ENCODE peak calls at places on chromosomes 13 and 19, in five cellular contexts. J is heart right ventricle; F is activated naive CD4-positive, alpha-beta T cell treated with anti-CD3 and anti-CD28 coated beads, Interleukin-2, amount 50 U/mL, for 16 hours; U is EL; P is mesendoderm. M is an unnamed sample.

GRCh38 chr13:110799246-110800236 is 86.0 kb downstream of the ING1 start:
- DNase-seq in J (peak; percentile 62), U (peak; percentile 58), P (no peak), F (no peak), M (peak; percentile 97)

GRCh38 chr19:54160182-54160811 is 776 bp upstream of the LENG1 start:
- DNase-seq in F (no peak), J (no peak), P (peak; percentile 53), U (peak; percentile 46), M (no peak)

GRCh38 chr19:5076440-5077208 is 107.7 kb downstream of the KDM4B start:
- DNase-seq in J (no peak), U (no peak), P (no peak), F (no peak), M (no peak)

GRCh38 chr19:51750381-51751124 is 1.1 kb downstream of the FPR1 start:
- DNase-seq in U (peak; percentile 13), P (no peak), F (no peak), J (no peak), M (peak; percentile 96)

GRCh38 chr19:4555657-4556561 is 3.6 kb downstream of the SEMA6B start:
- DNase-seq in J (no peak), P (peak; percentile 48), F (no peak), U (peak; percentile 30), M (no peak)

GRCh38 chr13:30752201-30752797 is 17.0 kb downstream of the ALOX5AP start:
- DNase-seq in J (peak; percentile 27), P (no peak), U (no peak), F (no peak), M (peak; percentile 58)

GRCh38 chr13:66657165-66657895 is 572.8 kb downstream of the PCDH9 start:
- DNase-seq in F (no peak), P (peak; percentile 6), U (peak; percentile 92), J (peak; percentile 38), M (peak; percentile 99)

GRCh38 chr13:112690242-112690943 is 555 bp downstream of the ATP11A start:
- DNase-seq in F (peak; percentile 40), U (peak; percentile 45), J (peak; percentile 43), P (no peak), M (no peak)

GRCh38 chr19:8307400-8307964 is 676 bp downstream of the CD320 start:
- DNase-seq in F (peak; percentile 12), J (no peak), P (peak; percentile 40), U (no peak), M (no peak)

GRCh38 chr19:29837448-29837961 is 25.7 kb downstream of the CCNE1 start:
- DNase-seq in F (peak; percentile 69), J (no peak), P (no peak), U (no peak), M (no peak)

GRCh38 chr13:113854238-113855011 is 9.5 kb downstream of the GAS6 start:
- DNase-seq in J (peak; percentile 61), F (peak; percentile 10), U (no peak), P (no peak), M (no peak)

GRCh38 chr13:61728468-61728867 is 312.8 kb upstream of the PCDH20 start:
- DNase-seq in F (no peak), P (no peak), U (no peak), J (peak; percentile 10), M (no peak)

GRCh38 chr19:28066988-28067387 is 1146.0 kb downstream of the UQCRFS1 start:
- DNase-seq in U (no peak), F (no peak), P (no peak), J (no peak), M (no peak)

GRCh38 chr19:35041548-35042055 is at the start of gene HPN:
- DNase-seq in U (no peak), P (peak; percentile 81), J (no peak), F (no peak), M (no peak)

GRCh38 chr13:72293206-72293605 is 426.2 kb upstream of the DACH1 start:
- DNase-seq in F (no peak), P (no peak), J (no peak), U (peak; percentile 13), M (no peak)

GRCh38 chr19:51002101-51002532 is 713 bp upstream of the KLK8 start:
- DNase-seq in J (no peak), U (no peak), P (no peak), F (no peak), M (no peak)

GRCh38 chr13:51001335-51001734 is 91.7 kb downstream of the RNASEH2B start:
- DNase-seq in P (no peak), U (no peak), J (no peak), F (no peak), M (no peak)

GRCh38 chr13:96822900-96823299 is 171.4 kb downstream of the OXGR1 start:
- DNase-seq in F (no peak), P (peak; percentile 79), J (no peak), U (peak; percentile 14), M (peak; percentile 33)

GRCh38 chr13:110497003-110497402 is 64.5 kb downstream of the RAB20 start:
- DNase-seq in P (no peak), F (no peak), U (no peak), J (no peak), M (no peak)

GRCh38 chr19:48970923-48971395 is 5.8 kb downstream of the FTL start:
- DNase-seq in U (peak; percentile 75), P (peak; percentile 84), F (peak; percentile 87), J (peak; percentile 79), M (peak; percentile 69)

GRCh38 chr13:33153421-33154381 is 131.9 kb downstream of the STARD13 start:
- DNase-seq in J (peak; percentile 73), F (no peak), U (no peak), P (no peak), M (no peak)

GRCh38 chr13:32581177-32581786 is 5.0 kb upstream of the PDS5B start:
- DNase-seq in U (peak; percentile 30), F (no peak), P (no peak), J (no peak), M (peak; percentile 43)

GRCh38 chr13:24148414-24149305 is 11.9 kb upstream of the SPATA13 start:
- DNase-seq in U (peak; percentile 97), J (no peak), F (no peak), P (peak; percentile 99), M (peak; percentile 96)

GRCh38 chr13:47859129-47859528 is 141.9 kb downstream of the SUCLA2 start:
- DNase-seq in U (peak; percentile 24), F (no peak), J (no peak), P (peak; percentile 32), M (no peak)

GRCh38 chr19:16527971-16528521 is 14.2 kb downstream of the CHERP start:
- DNase-seq in J (no peak), U (no peak), P (peak; percentile 55), F (peak; percentile 43), M (peak; percentile 12)

GRCh38 chr13:29702912-29703351 is 107.4 kb upstream of the SLC7A1 start:
- DNase-seq in F (no peak), J (peak; percentile 39), U (peak; percentile 98), P (peak; percentile 87), M (peak; percentile 90)